ENCODE peak calls at places on chromosomes 4 and X, in six cellular contexts. L is nephron progenitor cell; K is stimulated activated CD8-positive, alpha-beta memory T cell treated with anti-CD3 and anti-CD28 coated beads, Interleukin-4, amount 100 ng/mL, for 24 hours; G is AG10803; J is activated CD4-positive, alpha-beta T cell treated with anti-CD3 and anti-CD28 coated beads for 24 hours; B is Peyer's patch. U is an unnamed sample.

GRCh38 chr4:139934336-139934735 is 219.6 kb downstream of the MAML3 start:
- DNase-seq in G (peak), B (no peak), J (no peak), L (no peak), K (no peak), U (no peak)

GRCh38 chrX:46407753-46408130 is 137.5 kb downstream of the ZNF674 start:
- DNase-seq in J (no peak), L (no peak), K (no peak), G (peak), B (no peak), U (peak)

GRCh38 chrX:1614927-1615326 is at the start of gene ASMT:
- DNase-seq in L (no peak), K (no peak), G (no peak), J (no peak), B (no peak), U (no peak)

GRCh38 chr4:180615746-180616145 is 1627.5 kb upstream of the TENM3 start:
- DNase-seq in K (no peak), J (no peak), B (no peak), G (no peak), L (no peak), U (no peak)

GRCh38 chrX:32483534-32484136 is 727.7 kb downstream of the DMD start:
- DNase-seq in K (no peak), G (no peak), B (no peak), J (no peak), L (no peak), U (no peak)

GRCh38 chr4:143437476-143437875 is 76.0 kb upstream of the SMARCA5 start:
- DNase-seq in J (no peak), G (no peak), B (no peak), K (no peak), L (no peak), U (no peak)

GRCh38 chrX:65688403-65688881 is 21.0 kb downstream of the MSN start:
- DNase-seq in B (no peak), G (peak), J (no peak), L (no peak), K (no peak), U (no peak)

GRCh38 chr4:68498413-68499007 is 51.2 kb downstream of the TMPRSS11E start:
- DNase-seq in K (peak), B (peak), G (peak), L (peak), J (peak), U (peak)

GRCh38 chr4:161856711-161857326 is 307.0 kb downstream of the FSTL5 start:
- DNase-seq in J (no peak), K (no peak), L (no peak), G (no peak), B (no peak), U (no peak)

GRCh38 chr4:88775529-88775928 is 77.9 kb upstream of the NAP1L5 start:
- DNase-seq in K (no peak), B (no peak), L (no peak), J (no peak), G (no peak), U (no peak)

GRCh38 chrX:12441376-12442128 is 303.3 kb downstream of the FRMPD4 start:
- DNase-seq in L (no peak), K (no peak), J (no peak), G (peak), B (no peak), U (peak)

GRCh38 chrX:30302957-30303356 is 6.2 kb downstream of the NR0B1 start:
- DNase-seq in J (no peak), K (no peak), G (peak), B (no peak), L (no peak), U (peak)

GRCh38 chr4:138643827-138644226 is 371.8 kb upstream of the NOCT start:
- DNase-seq in J (no peak), L (no peak), K (no peak), G (peak), B (no peak), U (no peak)

GRCh38 chrX:79325263-79325958 is 41.7 kb downstream of the ITM2A start:
- DNase-seq in L (no peak), G (no peak), K (no peak), J (no peak), B (no peak), U (no peak)

GRCh38 chr4:48375651-48376291 is 34.4 kb downstream of the SLAIN2 start:
- DNase-seq in B (peak), L (no peak), J (no peak), G (peak), K (no peak), U (no peak)

GRCh38 chr4:184812181-184812542 is 13.6 kb downstream of the ACSL1 start:
- DNase-seq in K (no peak), L (no peak), J (no peak), B (no peak), G (no peak), U (no peak)

GRCh38 chrX:9997524-9997923 is 30.4 kb downstream of the CLDN34 start:
- DNase-seq in L (no peak), G (no peak), B (no peak), J (peak), K (peak), U (no peak)

GRCh38 chr4:26952891-26953290 is 92.2 kb downstream of the STIM2 start:
- DNase-seq in B (no peak), J (no peak), K (no peak), L (no peak), G (no peak), U (no peak)

GRCh38 chrX:153554519-153555167 is 37.2 kb downstream of the ATP2B3 start:
- DNase-seq in K (peak), L (peak), J (peak), G (peak), B (peak), U (peak)

GRCh38 chrX:20149326-20149725 is 7.7 kb upstream of the EIF1AX start:
- DNase-seq in G (no peak), L (no peak), J (no peak), K (no peak), B (no peak), U (no peak)

GRCh38 chrX:10007604-10008003 is 40.4 kb downstream of the CLDN34 start:
- DNase-seq in G (no peak), B (no peak), L (no peak), J (no peak), K (no peak), U (no peak)

GRCh38 chrX:128769511-128769910 is 717.3 kb upstream of the ACTRT1 start:
- DNase-seq in K (no peak), J (no peak), B (no peak), L (no peak), G (no peak), U (no peak)

GRCh38 chrX:6021316-6022091 is 207.2 kb downstream of the NLGN4X start:
- DNase-seq in G (peak), B (no peak), L (peak), K (no peak), J (peak), U (peak)

GRCh38 chr4:158581161-158581560 is 59.5 kb downstream of the RXFP1 start:
- DNase-seq in G (peak), J (no peak), B (no peak), K (no peak), L (no peak), U (no peak)

GRCh38 chrX:7270018-7270417 is 122.1 kb upstream of the PUDP start:
- DNase-seq in L (no peak), K (no peak), B (no peak), J (no peak), G (peak), U (no peak)

GRCh38 chrX:115902995-115903394 is 267.5 kb upstream of the AGTR2 start:
- DNase-seq in G (no peak), J (no peak), L (no peak), K (no peak), B (no peak), U (no peak)

U was measured in testis.